ENCODE peak calls at places on chromosomes 3 and 15, in ten cellular contexts. One of them, this sample, is unnamed.

GRCh38 chr15:31308185-31308639 is 18.4 kb upstream of the KLF13 start:
- DNase-seq in OCI-LY7: peak
- DNase-seq in activated CD8-positive, alpha-beta memory T cell treated with anti-CD3 and anti-CD28 coated beads for 48 hours: no peak
- DNase-seq in retina: no peak
- DNase-seq in stimulated activated CD8-positive, alpha-beta memory T cell treated with anti-CD3 and anti-CD28 coated beads, Interleukin-4, amount 100 ng/mL, for 24 hours: no peak
- DNase-seq in GM23248: no peak
- DNase-seq in stimulated activated CD4-positive, alpha-beta T cell treated with anti-CD3 and anti-CD28 coated beads, Interleukin-1b, Interleukin-23, amount 100 ng/mL, for 24 hours: no peak
- DNase-seq in epithelial cell of esophagus: no peak
- DNase-seq in astrocyte of the spinal cord: no peak
- DNase-seq in T-helper 9 cell: no peak
- DNase-seq in this sample: no peak

GRCh38 chr3:4306860-4307259 is 3.7 kb downstream of the SETMAR start:
- DNase-seq in OCI-LY7: no peak
- DNase-seq in activated CD8-positive, alpha-beta memory T cell treated with anti-CD3 and anti-CD28 coated beads for 48 hours: no peak
- DNase-seq in retina: no peak
- DNase-seq in stimulated activated CD8-positive, alpha-beta memory T cell treated with anti-CD3 and anti-CD28 coated beads, Interleukin-4, amount 100 ng/mL, for 24 hours: no peak
- DNase-seq in GM23248: peak
- DNase-seq in stimulated activated CD4-positive, alpha-beta T cell treated with anti-CD3 and anti-CD28 coated beads, Interleukin-1b, Interleukin-23, amount 100 ng/mL, for 24 hours: no peak
- DNase-seq in epithelial cell of esophagus: peak
- DNase-seq in astrocyte of the spinal cord: peak
- DNase-seq in T-helper 9 cell: no peak
- DNase-seq in this sample: no peak

GRCh38 chr3:150588027-150588830 is 14.9 kb upstream of the SELENOT start:
- DNase-seq in OCI-LY7: no peak
- DNase-seq in activated CD8-positive, alpha-beta memory T cell treated with anti-CD3 and anti-CD28 coated beads for 48 hours: no peak
- DNase-seq in retina: no peak
- DNase-seq in stimulated activated CD8-positive, alpha-beta memory T cell treated with anti-CD3 and anti-CD28 coated beads, Interleukin-4, amount 100 ng/mL, for 24 hours: no peak
- DNase-seq in GM23248: no peak
- DNase-seq in stimulated activated CD4-positive, alpha-beta T cell treated with anti-CD3 and anti-CD28 coated beads, Interleukin-1b, Interleukin-23, amount 100 ng/mL, for 24 hours: no peak
- DNase-seq in epithelial cell of esophagus: peak
- DNase-seq in astrocyte of the spinal cord: no peak
- DNase-seq in T-helper 9 cell: no peak
- DNase-seq in this sample: no peak

GRCh38 chr3:32584660-32585059 is 14.0 kb upstream of the DYNC1LI1 start:
- DNase-seq in OCI-LY7: no peak
- DNase-seq in activated CD8-positive, alpha-beta memory T cell treated with anti-CD3 and anti-CD28 coated beads for 48 hours: no peak
- DNase-seq in retina: no peak
- DNase-seq in stimulated activated CD8-positive, alpha-beta memory T cell treated with anti-CD3 and anti-CD28 coated beads, Interleukin-4, amount 100 ng/mL, for 24 hours: no peak
- DNase-seq in GM23248: no peak
- DNase-seq in stimulated activated CD4-positive, alpha-beta T cell treated with anti-CD3 and anti-CD28 coated beads, Interleukin-1b, Interleukin-23, amount 100 ng/mL, for 24 hours: no peak
- DNase-seq in epithelial cell of esophagus: no peak
- DNase-seq in astrocyte of the spinal cord: no peak
- DNase-seq in T-helper 9 cell: no peak
- DNase-seq in this sample: no peak

GRCh38 chr3:180594631-180595348 is 7.2 kb upstream of the TTC14 start:
- DNase-seq in OCI-LY7: peak
- DNase-seq in activated CD8-positive, alpha-beta memory T cell treated with anti-CD3 and anti-CD28 coated beads for 48 hours: no peak
- DNase-seq in retina: peak
- DNase-seq in stimulated activated CD8-positive, alpha-beta memory T cell treated with anti-CD3 and anti-CD28 coated beads, Interleukin-4, amount 100 ng/mL, for 24 hours: no peak
- DNase-seq in GM23248: peak
- DNase-seq in stimulated activated CD4-positive, alpha-beta T cell treated with anti-CD3 and anti-CD28 coated beads, Interleukin-1b, Interleukin-23, amount 100 ng/mL, for 24 hours: no peak
- DNase-seq in epithelial cell of esophagus: peak
- DNase-seq in astrocyte of the spinal cord: peak
- DNase-seq in T-helper 9 cell: no peak
- DNase-seq in this sample: no peak

GRCh38 chr3:31614162-31614921 is 81.6 kb downstream of the STT3B start:
- DNase-seq in OCI-LY7: no peak
- DNase-seq in activated CD8-positive, alpha-beta memory T cell treated with anti-CD3 and anti-CD28 coated beads for 48 hours: no peak
- DNase-seq in retina: no peak
- DNase-seq in stimulated activated CD8-positive, alpha-beta memory T cell treated with anti-CD3 and anti-CD28 coated beads, Interleukin-4, amount 100 ng/mL, for 24 hours: no peak
- DNase-seq in GM23248: peak
- DNase-seq in stimulated activated CD4-positive, alpha-beta T cell treated with anti-CD3 and anti-CD28 coated beads, Interleukin-1b, Interleukin-23, amount 100 ng/mL, for 24 hours: no peak
- DNase-seq in epithelial cell of esophagus: peak
- DNase-seq in astrocyte of the spinal cord: no peak
- DNase-seq in T-helper 9 cell: no peak
- DNase-seq in this sample: no peak

GRCh38 chr3:194955546-194955945 is 269.9 kb downstream of the FAM43A start:
- DNase-seq in OCI-LY7: no peak
- DNase-seq in activated CD8-positive, alpha-beta memory T cell treated with anti-CD3 and anti-CD28 coated beads for 48 hours: no peak
- DNase-seq in retina: no peak
- DNase-seq in stimulated activated CD8-positive, alpha-beta memory T cell treated with anti-CD3 and anti-CD28 coated beads, Interleukin-4, amount 100 ng/mL, for 24 hours: no peak
- DNase-seq in GM23248: no peak
- DNase-seq in stimulated activated CD4-positive, alpha-beta T cell treated with anti-CD3 and anti-CD28 coated beads, Interleukin-1b, Interleukin-23, amount 100 ng/mL, for 24 hours: no peak
- DNase-seq in epithelial cell of esophagus: no peak
- DNase-seq in astrocyte of the spinal cord: no peak
- DNase-seq in T-helper 9 cell: no peak
- DNase-seq in this sample: no peak

GRCh38 chr3:127518456-127519081 is 72.0 kb downstream of the TPRA1 start:
- DNase-seq in OCI-LY7: no peak
- DNase-seq in activated CD8-positive, alpha-beta memory T cell treated with anti-CD3 and anti-CD28 coated beads for 48 hours: no peak
- DNase-seq in retina: no peak
- DNase-seq in stimulated activated CD8-positive, alpha-beta memory T cell treated with anti-CD3 and anti-CD28 coated beads, Interleukin-4, amount 100 ng/mL, for 24 hours: no peak
- DNase-seq in GM23248: no peak
- DNase-seq in stimulated activated CD4-positive, alpha-beta T cell treated with anti-CD3 and anti-CD28 coated beads, Interleukin-1b, Interleukin-23, amount 100 ng/mL, for 24 hours: no peak
- DNase-seq in epithelial cell of esophagus: peak
- DNase-seq in astrocyte of the spinal cord: no peak
- DNase-seq in T-helper 9 cell: no peak
- DNase-seq in this sample: no peak

GRCh38 chr15:79682851-79683288 is 213.9 kb downstream of the MTHFS start:
- DNase-seq in OCI-LY7: no peak
- DNase-seq in activated CD8-positive, alpha-beta memory T cell treated with anti-CD3 and anti-CD28 coated beads for 48 hours: no peak
- DNase-seq in retina: no peak
- DNase-seq in stimulated activated CD8-positive, alpha-beta memory T cell treated with anti-CD3 and anti-CD28 coated beads, Interleukin-4, amount 100 ng/mL, for 24 hours: no peak
- DNase-seq in GM23248: peak
- DNase-seq in stimulated activated CD4-positive, alpha-beta T cell treated with anti-CD3 and anti-CD28 coated beads, Interleukin-1b, Interleukin-23, amount 100 ng/mL, for 24 hours: no peak
- DNase-seq in epithelial cell of esophagus: peak
- DNase-seq in astrocyte of the spinal cord: peak
- DNase-seq in T-helper 9 cell: no peak
- DNase-seq in this sample: no peak

GRCh38 chr3:15256861-15257341 is 50.9 kb downstream of the CAPN7 start:
- DNase-seq in OCI-LY7: no peak
- DNase-seq in activated CD8-positive, alpha-beta memory T cell treated with anti-CD3 and anti-CD28 coated beads for 48 hours: no peak
- DNase-seq in retina: no peak
- DNase-seq in stimulated activated CD8-positive, alpha-beta memory T cell treated with anti-CD3 and anti-CD28 coated beads, Interleukin-4, amount 100 ng/mL, for 24 hours: no peak
- DNase-seq in GM23248: peak
- DNase-seq in stimulated activated CD4-positive, alpha-beta T cell treated with anti-CD3 and anti-CD28 coated beads, Interleukin-1b, Interleukin-23, amount 100 ng/mL, for 24 hours: no peak
- DNase-seq in epithelial cell of esophagus: no peak
- DNase-seq in astrocyte of the spinal cord: no peak
- DNase-seq in T-helper 9 cell: no peak
- DNase-seq in this sample: no peak

GRCh38 chr15:68623301-68623892 is 44.6 kb downstream of the CORO2B start:
- DNase-seq in OCI-LY7: no peak
- DNase-seq in activated CD8-positive, alpha-beta memory T cell treated with anti-CD3 and anti-CD28 coated beads for 48 hours: no peak
- DNase-seq in retina: peak
- DNase-seq in stimulated activated CD8-positive, alpha-beta memory T cell treated with anti-CD3 and anti-CD28 coated beads, Interleukin-4, amount 100 ng/mL, for 24 hours: no peak
- DNase-seq in GM23248: peak
- DNase-seq in stimulated activated CD4-positive, alpha-beta T cell treated with anti-CD3 and anti-CD28 coated beads, Interleukin-1b, Interleukin-23, amount 100 ng/mL, for 24 hours: no peak
- DNase-seq in epithelial cell of esophagus: no peak
- DNase-seq in astrocyte of the spinal cord: peak
- DNase-seq in T-helper 9 cell: no peak
- DNase-seq in this sample: no peak

GRCh38 chr15:77897896-77898406 is 179.6 kb downstream of the TBC1D2B start:
- DNase-seq in OCI-LY7: no peak
- DNase-seq in activated CD8-positive, alpha-beta memory T cell treated with anti-CD3 and anti-CD28 coated beads for 48 hours: no peak
- DNase-seq in retina: no peak
- DNase-seq in stimulated activated CD8-positive, alpha-beta memory T cell treated with anti-CD3 and anti-CD28 coated beads, Interleukin-4, amount 100 ng/mL, for 24 hours: no peak
- DNase-seq in GM23248: no peak
- DNase-seq in stimulated activated CD4-positive, alpha-beta T cell treated with anti-CD3 and anti-CD28 coated beads, Interleukin-1b, Interleukin-23, amount 100 ng/mL, for 24 hours: no peak
- DNase-seq in epithelial cell of esophagus: no peak
- DNase-seq in astrocyte of the spinal cord: no peak
- DNase-seq in T-helper 9 cell: no peak
- DNase-seq in this sample: no peak

GRCh38 chr3:58180940-58181587 is 29.7 kb downstream of the DNASE1L3 start:
- DNase-seq in OCI-LY7: no peak
- DNase-seq in activated CD8-positive, alpha-beta memory T cell treated with anti-CD3 and anti-CD28 coated beads for 48 hours: no peak
- DNase-seq in retina: no peak
- DNase-seq in stimulated activated CD8-positive, alpha-beta memory T cell treated with anti-CD3 and anti-CD28 coated beads, Interleukin-4, amount 100 ng/mL, for 24 hours: no peak
- DNase-seq in GM23248: no peak
- DNase-seq in stimulated activated CD4-positive, alpha-beta T cell treated with anti-CD3 and anti-CD28 coated beads, Interleukin-1b, Interleukin-23, amount 100 ng/mL, for 24 hours: no peak
- DNase-seq in epithelial cell of esophagus: peak
- DNase-seq in astrocyte of the spinal cord: no peak
- DNase-seq in T-helper 9 cell: no peak
- DNase-seq in this sample: no peak

GRCh38 chr3:128100638-128101037 is 23.0 kb downstream of the RUVBL1 start:
- DNase-seq in OCI-LY7: no peak
- DNase-seq in activated CD8-positive, alpha-beta memory T cell treated with anti-CD3 and anti-CD28 coated beads for 48 hours: no peak
- DNase-seq in retina: no peak
- DNase-seq in stimulated activated CD8-positive, alpha-beta memory T cell treated with anti-CD3 and anti-CD28 coated beads, Interleukin-4, amount 100 ng/mL, for 24 hours: no peak
- DNase-seq in GM23248: no peak
- DNase-seq in stimulated activated CD4-positive, alpha-beta T cell treated with anti-CD3 and anti-CD28 coated beads, Interleukin-1b, Interleukin-23, amount 100 ng/mL, for 24 hours: no peak
- DNase-seq in epithelial cell of esophagus: no peak
- DNase-seq in astrocyte of the spinal cord: no peak
- DNase-seq in T-helper 9 cell: no peak
- DNase-seq in this sample: no peak

GRCh38 chr3:39639344-39640236 is 169.8 kb upstream of the MYRIP start:
- DNase-seq in OCI-LY7: no peak
- DNase-seq in activated CD8-positive, alpha-beta memory T cell treated with anti-CD3 and anti-CD28 coated beads for 48 hours: no peak
- DNase-seq in retina: no peak
- DNase-seq in stimulated activated CD8-positive, alpha-beta memory T cell treated with anti-CD3 and anti-CD28 coated beads, Interleukin-4, amount 100 ng/mL, for 24 hours: no peak
- DNase-seq in GM23248: peak
- DNase-seq in stimulated activated CD4-positive, alpha-beta T cell treated with anti-CD3 and anti-CD28 coated beads, Interleukin-1b, Interleukin-23, amount 100 ng/mL, for 24 hours: no peak
- DNase-seq in epithelial cell of esophagus: peak
- DNase-seq in astrocyte of the spinal cord: peak
- DNase-seq in T-helper 9 cell: no peak
- DNase-seq in this sample: peak

GRCh38 chr3:147735662-147736061 is 326.5 kb downstream of the ZIC1 start:
- DNase-seq in OCI-LY7: no peak
- DNase-seq in activated CD8-positive, alpha-beta memory T cell treated with anti-CD3 and anti-CD28 coated beads for 48 hours: no peak
- DNase-seq in retina: no peak
- DNase-seq in stimulated activated CD8-positive, alpha-beta memory T cell treated with anti-CD3 and anti-CD28 coated beads, Interleukin-4, amount 100 ng/mL, for 24 hours: no peak
- DNase-seq in GM23248: no peak
- DNase-seq in stimulated activated CD4-positive, alpha-beta T cell treated with anti-CD3 and anti-CD28 coated beads, Interleukin-1b, Interleukin-23, amount 100 ng/mL, for 24 hours: no peak
- DNase-seq in epithelial cell of esophagus: no peak
- DNase-seq in astrocyte of the spinal cord: no peak
- DNase-seq in T-helper 9 cell: no peak
- DNase-seq in this sample: no peak

GRCh38 chr3:74630602-74631001 is 16.1 kb upstream of the CNTN3 start:
- DNase-seq in OCI-LY7: no peak
- DNase-seq in activated CD8-positive, alpha-beta memory T cell treated with anti-CD3 and anti-CD28 coated beads for 48 hours: no peak
- DNase-seq in retina: no peak
- DNase-seq in stimulated activated CD8-positive, alpha-beta memory T cell treated with anti-CD3 and anti-CD28 coated beads, Interleukin-4, amount 100 ng/mL, for 24 hours: no peak
- DNase-seq in GM23248: peak
- DNase-seq in stimulated activated CD4-positive, alpha-beta T cell treated with anti-CD3 and anti-CD28 coated beads, Interleukin-1b, Interleukin-23, amount 100 ng/mL, for 24 hours: no peak
- DNase-seq in epithelial cell of esophagus: no peak
- DNase-seq in astrocyte of the spinal cord: no peak
- DNase-seq in T-helper 9 cell: no peak
- DNase-seq in this sample: no peak

GRCh38 chr15:52020253-52021085 is 1.4 kb downstream of the MAPK6 start:
- DNase-seq in OCI-LY7: peak
- DNase-seq in activated CD8-positive, alpha-beta memory T cell treated with anti-CD3 and anti-CD28 coated beads for 48 hours: no peak
- DNase-seq in retina: no peak
- DNase-seq in stimulated activated CD8-positive, alpha-beta memory T cell treated with anti-CD3 and anti-CD28 coated beads, Interleukin-4, amount 100 ng/mL, for 24 hours: no peak
- DNase-seq in GM23248: peak
- DNase-seq in stimulated activated CD4-positive, alpha-beta T cell treated with anti-CD3 and anti-CD28 coated beads, Interleukin-1b, Interleukin-23, amount 100 ng/mL, for 24 hours: no peak
- DNase-seq in epithelial cell of esophagus: no peak
- DNase-seq in astrocyte of the spinal cord: no peak
- DNase-seq in T-helper 9 cell: no peak
- DNase-seq in this sample: no peak

GRCh38 chr3:100440895-100441294 is 39.6 kb downstream of the LNP1 start:
- DNase-seq in OCI-LY7: no peak
- DNase-seq in activated CD8-positive, alpha-beta memory T cell treated with anti-CD3 and anti-CD28 coated beads for 48 hours: no peak
- DNase-seq in retina: no peak
- DNase-seq in stimulated activated CD8-positive, alpha-beta memory T cell treated with anti-CD3 and anti-CD28 coated beads, Interleukin-4, amount 100 ng/mL, for 24 hours: no peak
- DNase-seq in GM23248: no peak
- DNase-seq in stimulated activated CD4-positive, alpha-beta T cell treated with anti-CD3 and anti-CD28 coated beads, Interleukin-1b, Interleukin-23, amount 100 ng/mL, for 24 hours: no peak
- DNase-seq in epithelial cell of esophagus: no peak
- DNase-seq in astrocyte of the spinal cord: no peak
- DNase-seq in T-helper 9 cell: no peak
- DNase-seq in this sample: no peak

GRCh38 chr15:74800559-74801094 is 12.0 kb upstream of the LMAN1L start:
- DNase-seq in OCI-LY7: no peak
- DNase-seq in activated CD8-positive, alpha-beta memory T cell treated with anti-CD3 and anti-CD28 coated beads for 48 hours: no peak
- DNase-seq in retina: no peak
- DNase-seq in stimulated activated CD8-positive, alpha-beta memory T cell treated with anti-CD3 and anti-CD28 coated beads, Interleukin-4, amount 100 ng/mL, for 24 hours: no peak
- DNase-seq in GM23248: no peak
- DNase-seq in stimulated activated CD4-positive, alpha-beta T cell treated with anti-CD3 and anti-CD28 coated beads, Interleukin-1b, Interleukin-23, amount 100 ng/mL, for 24 hours: no peak
- DNase-seq in epithelial cell of esophagus: no peak
- DNase-seq in astrocyte of the spinal cord: no peak
- DNase-seq in T-helper 9 cell: no peak
- DNase-seq in this sample: no peak

GRCh38 chr15:74427607-74428441 is 5.9 kb downstream of the SEMA7A start:
- DNase-seq in OCI-LY7: no peak
- DNase-seq in activated CD8-positive, alpha-beta memory T cell treated with anti-CD3 and anti-CD28 coated beads for 48 hours: no peak
- DNase-seq in retina: no peak
- DNase-seq in stimulated activated CD8-positive, alpha-beta memory T cell treated with anti-CD3 and anti-CD28 coated beads, Interleukin-4, amount 100 ng/mL, for 24 hours: no peak
- DNase-seq in GM23248: no peak
- DNase-seq in stimulated activated CD4-positive, alpha-beta T cell treated with anti-CD3 and anti-CD28 coated beads, Interleukin-1b, Interleukin-23, amount 100 ng/mL, for 24 hours: no peak
- DNase-seq in epithelial cell of esophagus: no peak
- DNase-seq in astrocyte of the spinal cord: no peak
- DNase-seq in T-helper 9 cell: no peak
- DNase-seq in this sample: no peak

GRCh38 chr15:75198560-75199346 is 2.9 kb upstream of the C15orf39 start:
- DNase-seq in OCI-LY7: peak
- DNase-seq in activated CD8-positive, alpha-beta memory T cell treated with anti-CD3 and anti-CD28 coated beads for 48 hours: no peak
- DNase-seq in retina: no peak
- DNase-seq in stimulated activated CD8-positive, alpha-beta memory T cell treated with anti-CD3 and anti-CD28 coated beads, Interleukin-4, amount 100 ng/mL, for 24 hours: peak
- DNase-seq in GM23248: no peak
- DNase-seq in stimulated activated CD4-positive, alpha-beta T cell treated with anti-CD3 and anti-CD28 coated beads, Interleukin-1b, Interleukin-23, amount 100 ng/mL, for 24 hours: no peak
- DNase-seq in epithelial cell of esophagus: peak
- DNase-seq in astrocyte of the spinal cord: peak
- DNase-seq in T-helper 9 cell: no peak
- DNase-seq in this sample: no peak

GRCh38 chr3:47283596-47284364 is 1.0 kb downstream of the KLHL18 start:
- DNase-seq in OCI-LY7: peak
- DNase-seq in activated CD8-positive, alpha-beta memory T cell treated with anti-CD3 and anti-CD28 coated beads for 48 hours: peak
- DNase-seq in retina: peak
- DNase-seq in stimulated activated CD8-positive, alpha-beta memory T cell treated with anti-CD3 and anti-CD28 coated beads, Interleukin-4, amount 100 ng/mL, for 24 hours: peak
- DNase-seq in GM23248: peak
- DNase-seq in stimulated activated CD4-positive, alpha-beta T cell treated with anti-CD3 and anti-CD28 coated beads, Interleukin-1b, Interleukin-23, amount 100 ng/mL, for 24 hours: no peak
- DNase-seq in epithelial cell of esophagus: no peak
- DNase-seq in astrocyte of the spinal cord: peak
- DNase-seq in T-helper 9 cell: peak
- DNase-seq in this sample: peak

GRCh38 chr3:148240351-148240750 is 457.4 kb upstream of the AGTR1 start:
- DNase-seq in OCI-LY7: no peak
- DNase-seq in activated CD8-positive, alpha-beta memory T cell treated with anti-CD3 and anti-CD28 coated beads for 48 hours: no peak
- DNase-seq in retina: no peak
- DNase-seq in stimulated activated CD8-positive, alpha-beta memory T cell treated with anti-CD3 and anti-CD28 coated beads, Interleukin-4, amount 100 ng/mL, for 24 hours: no peak
- DNase-seq in GM23248: no peak
- DNase-seq in stimulated activated CD4-positive, alpha-beta T cell treated with anti-CD3 and anti-CD28 coated beads, Interleukin-1b, Interleukin-23, amount 100 ng/mL, for 24 hours: no peak
- DNase-seq in epithelial cell of esophagus: no peak
- DNase-seq in astrocyte of the spinal cord: no peak
- DNase-seq in T-helper 9 cell: no peak
- DNase-seq in this sample: no peak

GRCh38 chr3:38739396-38739689 is 76.7 kb downstream of the SCN10A start:
- DNase-seq in OCI-LY7: no peak
- DNase-seq in activated CD8-positive, alpha-beta memory T cell treated with anti-CD3 and anti-CD28 coated beads for 48 hours: no peak
- DNase-seq in retina: no peak
- DNase-seq in stimulated activated CD8-positive, alpha-beta memory T cell treated with anti-CD3 and anti-CD28 coated beads, Interleukin-4, amount 100 ng/mL, for 24 hours: no peak
- DNase-seq in GM23248: peak
- DNase-seq in stimulated activated CD4-positive, alpha-beta T cell treated with anti-CD3 and anti-CD28 coated beads, Interleukin-1b, Interleukin-23, amount 100 ng/mL, for 24 hours: no peak
- DNase-seq in epithelial cell of esophagus: no peak
- DNase-seq in astrocyte of the spinal cord: no peak
- DNase-seq in T-helper 9 cell: no peak
- DNase-seq in this sample: no peak

GRCh38 chr3:94525039-94525438 is 462.2 kb downstream of the NSUN3 start:
- DNase-seq in OCI-LY7: no peak
- DNase-seq in activated CD8-positive, alpha-beta memory T cell treated with anti-CD3 and anti-CD28 coated beads for 48 hours: no peak
- DNase-seq in retina: peak
- DNase-seq in stimulated activated CD8-positive, alpha-beta memory T cell treated with anti-CD3 and anti-CD28 coated beads, Interleukin-4, amount 100 ng/mL, for 24 hours: no peak
- DNase-seq in GM23248: no peak
- DNase-seq in stimulated activated CD4-positive, alpha-beta T cell treated with anti-CD3 and anti-CD28 coated beads, Interleukin-1b, Interleukin-23, amount 100 ng/mL, for 24 hours: no peak
- DNase-seq in epithelial cell of esophagus: peak
- DNase-seq in astrocyte of the spinal cord: no peak
- DNase-seq in T-helper 9 cell: no peak
- DNase-seq in this sample: no peak

GRCh38 chr3:110459021-110459420 is 612.6 kb upstream of the NECTIN3 start:
- DNase-seq in OCI-LY7: no peak
- DNase-seq in activated CD8-positive, alpha-beta memory T cell treated with anti-CD3 and anti-CD28 coated beads for 48 hours: no peak
- DNase-seq in retina: no peak
- DNase-seq in stimulated activated CD8-positive, alpha-beta memory T cell treated with anti-CD3 and anti-CD28 coated beads, Interleukin-4, amount 100 ng/mL, for 24 hours: no peak
- DNase-seq in GM23248: peak
- DNase-seq in stimulated activated CD4-positive, alpha-beta T cell treated with anti-CD3 and anti-CD28 coated beads, Interleukin-1b, Interleukin-23, amount 100 ng/mL, for 24 hours: no peak
- DNase-seq in epithelial cell of esophagus: peak
- DNase-seq in astrocyte of the spinal cord: no peak
- DNase-seq in T-helper 9 cell: no peak
- DNase-seq in this sample: no peak

GRCh38 chr3:126180477-126181397 is at the start of gene ALDH1L1:
- DNase-seq in OCI-LY7: no peak
- DNase-seq in activated CD8-positive, alpha-beta memory T cell treated with anti-CD3 and anti-CD28 coated beads for 48 hours: no peak
- DNase-seq in retina: peak
- DNase-seq in stimulated activated CD8-positive, alpha-beta memory T cell treated with anti-CD3 and anti-CD28 coated beads, Interleukin-4, amount 100 ng/mL, for 24 hours: no peak
- DNase-seq in GM23248: peak
- DNase-seq in stimulated activated CD4-positive, alpha-beta T cell treated with anti-CD3 and anti-CD28 coated beads, Interleukin-1b, Interleukin-23, amount 100 ng/mL, for 24 hours: no peak
- DNase-seq in epithelial cell of esophagus: peak
- DNase-seq in astrocyte of the spinal cord: peak
- DNase-seq in T-helper 9 cell: no peak
- DNase-seq in this sample: peak